ENCODE peak calls at places on chromosomes 6 and 20, in five cellular contexts. One of them, this sample, is unnamed.

GRCh38 chr6:125117818-125118217 is 35.8 kb upstream of the TPD52L1 start:
- DNase-seq in stimulated activated CD4-positive, alpha-beta T cell treated with anti-CD3 and anti-CD28 coated beads, Interleukin-2, amount 100 ng/mL, for 48 hours: no peak
- DNase-seq in IMR-90: no peak
- DNase-seq in HEK293T: no peak
- DNase-seq in NCI-H2171 treated with DMSO at 0.1 percent for 48 hours: no peak
- DNase-seq in this sample: no peak

GRCh38 chr6:73367761-73368355 is 1.8 kb downstream of the OOEP start:
- DNase-seq in stimulated activated CD4-positive, alpha-beta T cell treated with anti-CD3 and anti-CD28 coated beads, Interleukin-2, amount 100 ng/mL, for 48 hours: no peak
- DNase-seq in IMR-90: no peak
- DNase-seq in HEK293T: no peak
- DNase-seq in NCI-H2171 treated with DMSO at 0.1 percent for 48 hours: no peak
- DNase-seq in this sample: peak

GRCh38 chr20:40563296-40563950 is 125.6 kb downstream of the MAFB start:
- DNase-seq in IMR-90: no peak
- DNase-seq in HEK293T: no peak
- DNase-seq in NCI-H2171 treated with DMSO at 0.1 percent for 48 hours: no peak
- DNase-seq in stimulated activated CD4-positive, alpha-beta T cell treated with anti-CD3 and anti-CD28 coated beads, Interleukin-2, amount 100 ng/mL, for 48 hours: no peak
- DNase-seq in this sample: no peak

GRCh38 chr20:45056473-45057148 is 44.3 kb downstream of the KCNS1 start:
- DNase-seq in IMR-90: no peak
- DNase-seq in HEK293T: no peak
- DNase-seq in NCI-H2171 treated with DMSO at 0.1 percent for 48 hours: no peak
- DNase-seq in stimulated activated CD4-positive, alpha-beta T cell treated with anti-CD3 and anti-CD28 coated beads, Interleukin-2, amount 100 ng/mL, for 48 hours: no peak
- DNase-seq in this sample: no peak

GRCh38 chr20:2847802-2848201 is 7.3 kb downstream of the VPS16 start:
- DNase-seq in HEK293T: no peak
- DNase-seq in NCI-H2171 treated with DMSO at 0.1 percent for 48 hours: no peak
- DNase-seq in stimulated activated CD4-positive, alpha-beta T cell treated with anti-CD3 and anti-CD28 coated beads, Interleukin-2, amount 100 ng/mL, for 48 hours: no peak
- DNase-seq in IMR-90: no peak
- DNase-seq in this sample: no peak

GRCh38 chr6:116291701-116292396 is 12.1 kb upstream of the TSPYL1 start:
- DNase-seq in stimulated activated CD4-positive, alpha-beta T cell treated with anti-CD3 and anti-CD28 coated beads, Interleukin-2, amount 100 ng/mL, for 48 hours: no peak
- DNase-seq in HEK293T: no peak
- DNase-seq in IMR-90: no peak
- DNase-seq in NCI-H2171 treated with DMSO at 0.1 percent for 48 hours: no peak
- DNase-seq in this sample: no peak

GRCh38 chr6:168270274-168271174 is 49.1 kb downstream of the DACT2 start:
- DNase-seq in NCI-H2171 treated with DMSO at 0.1 percent for 48 hours: no peak
- DNase-seq in IMR-90: no peak
- DNase-seq in HEK293T: no peak
- DNase-seq in stimulated activated CD4-positive, alpha-beta T cell treated with anti-CD3 and anti-CD28 coated beads, Interleukin-2, amount 100 ng/mL, for 48 hours: no peak
- DNase-seq in this sample: no peak

GRCh38 chr6:159306134-159306537 is 136.9 kb downstream of the FNDC1 start:
- DNase-seq in NCI-H2171 treated with DMSO at 0.1 percent for 48 hours: no peak
- DNase-seq in stimulated activated CD4-positive, alpha-beta T cell treated with anti-CD3 and anti-CD28 coated beads, Interleukin-2, amount 100 ng/mL, for 48 hours: no peak
- DNase-seq in HEK293T: no peak
- DNase-seq in IMR-90: no peak
- DNase-seq in this sample: no peak

GRCh38 chr20:13813910-13814309 is 29.1 kb downstream of the NDUFAF5 start:
- DNase-seq in stimulated activated CD4-positive, alpha-beta T cell treated with anti-CD3 and anti-CD28 coated beads, Interleukin-2, amount 100 ng/mL, for 48 hours: no peak
- DNase-seq in IMR-90: no peak
- DNase-seq in HEK293T: no peak
- DNase-seq in NCI-H2171 treated with DMSO at 0.1 percent for 48 hours: no peak
- DNase-seq in this sample: no peak

GRCh38 chr20:21698494-21699215 is 6.8 kb upstream of the PAX1 start:
- DNase-seq in IMR-90: no peak
- DNase-seq in stimulated activated CD4-positive, alpha-beta T cell treated with anti-CD3 and anti-CD28 coated beads, Interleukin-2, amount 100 ng/mL, for 48 hours: no peak
- DNase-seq in HEK293T: no peak
- DNase-seq in NCI-H2171 treated with DMSO at 0.1 percent for 48 hours: no peak
- DNase-seq in this sample: no peak

GRCh38 chr6:137705166-137706064 is 161.6 kb upstream of the TNFAIP3 start:
- DNase-seq in stimulated activated CD4-positive, alpha-beta T cell treated with anti-CD3 and anti-CD28 coated beads, Interleukin-2, amount 100 ng/mL, for 48 hours: peak
- DNase-seq in HEK293T: peak
- DNase-seq in NCI-H2171 treated with DMSO at 0.1 percent for 48 hours: peak
- DNase-seq in IMR-90: peak
- DNase-seq in this sample: no peak

GRCh38 chr6:26251354-26252081 is 113.5 kb upstream of the BTN3A2 start:
- DNase-seq in HEK293T: no peak
- DNase-seq in stimulated activated CD4-positive, alpha-beta T cell treated with anti-CD3 and anti-CD28 coated beads, Interleukin-2, amount 100 ng/mL, for 48 hours: peak
- DNase-seq in NCI-H2171 treated with DMSO at 0.1 percent for 48 hours: peak
- DNase-seq in IMR-90: peak
- DNase-seq in this sample: no peak

GRCh38 chr6:167661456-167662103 is 165.1 kb upstream of the AFDN start:
- DNase-seq in stimulated activated CD4-positive, alpha-beta T cell treated with anti-CD3 and anti-CD28 coated beads, Interleukin-2, amount 100 ng/mL, for 48 hours: no peak
- DNase-seq in HEK293T: no peak
- DNase-seq in NCI-H2171 treated with DMSO at 0.1 percent for 48 hours: no peak
- DNase-seq in IMR-90: no peak
- DNase-seq in this sample: no peak

GRCh38 chr6:105308840-105309239 is 94.0 kb downstream of the PREP start:
- DNase-seq in HEK293T: no peak
- DNase-seq in IMR-90: no peak
- DNase-seq in NCI-H2171 treated with DMSO at 0.1 percent for 48 hours: no peak
- DNase-seq in stimulated activated CD4-positive, alpha-beta T cell treated with anti-CD3 and anti-CD28 coated beads, Interleukin-2, amount 100 ng/mL, for 48 hours: no peak
- DNase-seq in this sample: no peak

GRCh38 chr6:17768388-17768787 is 61.7 kb upstream of the NUP153 start:
- DNase-seq in NCI-H2171 treated with DMSO at 0.1 percent for 48 hours: no peak
- DNase-seq in stimulated activated CD4-positive, alpha-beta T cell treated with anti-CD3 and anti-CD28 coated beads, Interleukin-2, amount 100 ng/mL, for 48 hours: no peak
- DNase-seq in HEK293T: no peak
- DNase-seq in IMR-90: peak
- DNase-seq in this sample: no peak

GRCh38 chr6:135594000-135594399 is 96.5 kb upstream of the AHI1 start:
- DNase-seq in HEK293T: no peak
- DNase-seq in stimulated activated CD4-positive, alpha-beta T cell treated with anti-CD3 and anti-CD28 coated beads, Interleukin-2, amount 100 ng/mL, for 48 hours: no peak
- DNase-seq in IMR-90: no peak
- DNase-seq in NCI-H2171 treated with DMSO at 0.1 percent for 48 hours: no peak
- DNase-seq in this sample: no peak

GRCh38 chr6:32087574-32088486 is 21.3 kb downstream of the TNXB start:
- DNase-seq in IMR-90: peak
- DNase-seq in stimulated activated CD4-positive, alpha-beta T cell treated with anti-CD3 and anti-CD28 coated beads, Interleukin-2, amount 100 ng/mL, for 48 hours: peak
- DNase-seq in NCI-H2171 treated with DMSO at 0.1 percent for 48 hours: peak
- DNase-seq in HEK293T: peak
- DNase-seq in this sample: no peak

GRCh38 chr6:38039497-38039896 is 220.0 kb downstream of the ZFAND3 start:
- DNase-seq in stimulated activated CD4-positive, alpha-beta T cell treated with anti-CD3 and anti-CD28 coated beads, Interleukin-2, amount 100 ng/mL, for 48 hours: no peak
- DNase-seq in IMR-90: peak
- DNase-seq in HEK293T: no peak
- DNase-seq in NCI-H2171 treated with DMSO at 0.1 percent for 48 hours: no peak
- DNase-seq in this sample: no peak

GRCh38 chr6:160462551-160463109 is 114.5 kb downstream of the SLC22A3 start:
- DNase-seq in NCI-H2171 treated with DMSO at 0.1 percent for 48 hours: no peak
- DNase-seq in stimulated activated CD4-positive, alpha-beta T cell treated with anti-CD3 and anti-CD28 coated beads, Interleukin-2, amount 100 ng/mL, for 48 hours: peak
- DNase-seq in IMR-90: peak
- DNase-seq in HEK293T: no peak
- DNase-seq in this sample: no peak

GRCh38 chr6:167990016-167990945 is 7.2 kb upstream of the KIF25 start:
- DNase-seq in NCI-H2171 treated with DMSO at 0.1 percent for 48 hours: no peak
- DNase-seq in HEK293T: no peak
- DNase-seq in IMR-90: no peak
- DNase-seq in stimulated activated CD4-positive, alpha-beta T cell treated with anti-CD3 and anti-CD28 coated beads, Interleukin-2, amount 100 ng/mL, for 48 hours: no peak
- DNase-seq in this sample: no peak

GRCh38 chr20:38129893-38130609 is 35.0 kb downstream of the TGM2 start:
- DNase-seq in stimulated activated CD4-positive, alpha-beta T cell treated with anti-CD3 and anti-CD28 coated beads, Interleukin-2, amount 100 ng/mL, for 48 hours: no peak
- DNase-seq in HEK293T: no peak
- DNase-seq in NCI-H2171 treated with DMSO at 0.1 percent for 48 hours: no peak
- DNase-seq in IMR-90: no peak
- DNase-seq in this sample: no peak

GRCh38 chr20:50788045-50788867 is 6.6 kb upstream of the BCAS4 start:
- DNase-seq in IMR-90: peak
- DNase-seq in HEK293T: peak
- DNase-seq in NCI-H2171 treated with DMSO at 0.1 percent for 48 hours: peak
- DNase-seq in stimulated activated CD4-positive, alpha-beta T cell treated with anti-CD3 and anti-CD28 coated beads, Interleukin-2, amount 100 ng/mL, for 48 hours: no peak
- DNase-seq in this sample: no peak

GRCh38 chr6:70900061-70900460 is 56.8 kb downstream of the B3GAT2 start:
- DNase-seq in IMR-90: no peak
- DNase-seq in HEK293T: no peak
- DNase-seq in stimulated activated CD4-positive, alpha-beta T cell treated with anti-CD3 and anti-CD28 coated beads, Interleukin-2, amount 100 ng/mL, for 48 hours: no peak
- DNase-seq in NCI-H2171 treated with DMSO at 0.1 percent for 48 hours: no peak
- DNase-seq in this sample: no peak

GRCh38 chr6:111803804-111804203 is 69.4 kb downstream of the FYN start:
- DNase-seq in HEK293T: no peak
- DNase-seq in IMR-90: peak
- DNase-seq in NCI-H2171 treated with DMSO at 0.1 percent for 48 hours: no peak
- DNase-seq in stimulated activated CD4-positive, alpha-beta T cell treated with anti-CD3 and anti-CD28 coated beads, Interleukin-2, amount 100 ng/mL, for 48 hours: no peak
- DNase-seq in this sample: no peak

GRCh38 chr6:82270791-82271392 is 23.3 kb upstream of the IBTK start:
- DNase-seq in HEK293T: peak
- DNase-seq in stimulated activated CD4-positive, alpha-beta T cell treated with anti-CD3 and anti-CD28 coated beads, Interleukin-2, amount 100 ng/mL, for 48 hours: no peak
- DNase-seq in IMR-90: peak
- DNase-seq in NCI-H2171 treated with DMSO at 0.1 percent for 48 hours: peak
- DNase-seq in this sample: no peak

GRCh38 chr20:48102076-48102787 is 317.0 kb upstream of the SULF2 start:
- DNase-seq in HEK293T: no peak
- DNase-seq in NCI-H2171 treated with DMSO at 0.1 percent for 48 hours: peak
- DNase-seq in IMR-90: no peak
- DNase-seq in stimulated activated CD4-positive, alpha-beta T cell treated with anti-CD3 and anti-CD28 coated beads, Interleukin-2, amount 100 ng/mL, for 48 hours: no peak
- DNase-seq in this sample: no peak

GRCh38 chr6:1906625-1907024 is 296.9 kb downstream of the FOXC1 start:
- DNase-seq in HEK293T: no peak
- DNase-seq in NCI-H2171 treated with DMSO at 0.1 percent for 48 hours: no peak
- DNase-seq in stimulated activated CD4-positive, alpha-beta T cell treated with anti-CD3 and anti-CD28 coated beads, Interleukin-2, amount 100 ng/mL, for 48 hours: no peak
- DNase-seq in IMR-90: no peak
- DNase-seq in this sample: no peak

GRCh38 chr6:74410630-74411029 is 714.6 kb downstream of the CD109 start:
- DNase-seq in stimulated activated CD4-positive, alpha-beta T cell treated with anti-CD3 and anti-CD28 coated beads, Interleukin-2, amount 100 ng/mL, for 48 hours: no peak
- DNase-seq in HEK293T: no peak
- DNase-seq in NCI-H2171 treated with DMSO at 0.1 percent for 48 hours: no peak
- DNase-seq in IMR-90: peak
- DNase-seq in this sample: no peak

GRCh38 chr20:57428611-57429496 is 37.7 kb downstream of the RBM38 start:
- DNase-seq in IMR-90: no peak
- DNase-seq in stimulated activated CD4-positive, alpha-beta T cell treated with anti-CD3 and anti-CD28 coated beads, Interleukin-2, amount 100 ng/mL, for 48 hours: no peak
- DNase-seq in NCI-H2171 treated with DMSO at 0.1 percent for 48 hours: no peak
- DNase-seq in HEK293T: no peak
- DNase-seq in this sample: no peak

GRCh38 chr20:33859157-33859695 is 48.1 kb downstream of the CHMP4B start:
- DNase-seq in NCI-H2171 treated with DMSO at 0.1 percent for 48 hours: no peak
- DNase-seq in stimulated activated CD4-positive, alpha-beta T cell treated with anti-CD3 and anti-CD28 coated beads, Interleukin-2, amount 100 ng/mL, for 48 hours: no peak
- DNase-seq in HEK293T: no peak
- DNase-seq in IMR-90: no peak
- DNase-seq in this sample: no peak